ENCODE peak calls at places on chromosomes 6 and 20, in four cellular contexts. S is progenitor cell of endocrine pancreas, O is upper lobe of left lung, H is RWPE1. Z is an unnamed sample.

GRCh38 chr6:123085403-123085802 is 89.4 kb downstream of the CLVS2 start:
- DNase-seq in S (no peak), H (no peak), O (no peak), Z (no peak)

GRCh38 chr6:87617405-87617804 is 27.5 kb downstream of the ORC3 start:
- DNase-seq in S (no peak), H (no peak), O (no peak), Z (no peak)

GRCh38 chr20:61611401-61611800 is 359.3 kb downstream of the CDH4 start:
- DNase-seq in S (no peak), H (no peak), O (no peak), Z (no peak)

GRCh38 chr6:7238900-7239589 is 74.0 kb downstream of the SSR1 start:
- DNase-seq in S (peak), H (peak), O (no peak), Z (peak)

GRCh38 chr6:145368075-145368474 is 367.2 kb downstream of the EPM2A start:
- DNase-seq in O (no peak), H (no peak), S (no peak), Z (no peak)

GRCh38 chr20:4445780-4446179 is 275.9 kb upstream of the PRND start:
- DNase-seq in S (no peak), O (no peak), H (no peak), Z (no peak)

GRCh38 chr6:112986270-112986669 is 639.1 kb downstream of the RFPL4B start:
- DNase-seq in O (no peak), S (no peak), H (no peak), Z (no peak)

GRCh38 chr6:38720295-38720694 is 5.2 kb downstream of the DNAH8 start:
- DNase-seq in S (no peak), O (no peak), H (no peak), Z (no peak)

GRCh38 chr6:98975331-98975891 is 27.7 kb upstream of the FBXL4 start:
- DNase-seq in O (no peak), H (no peak), S (no peak), Z (no peak)

GRCh38 chr6:93423542-93423941 is 4.2 kb upstream of the EPHA7 start:
- DNase-seq in O (no peak), H (no peak), S (peak), Z (no peak)

GRCh38 chr6:72418495-72418894 is 203.4 kb upstream of the KCNQ5 start:
- DNase-seq in H (no peak), S (no peak), O (no peak), Z (no peak)

GRCh38 chr20:58389324-58389967 is 417 bp downstream of the VAPB start:
- DNase-seq in H (peak), O (peak), S (peak), Z (no peak)

GRCh38 chr6:145310116-145310515 is 425.2 kb downstream of the EPM2A start:
- DNase-seq in O (no peak), S (no peak), H (no peak), Z (no peak)

GRCh38 chr6:72250664-72251063 is 364.3 kb downstream of the RIMS1 start:
- DNase-seq in S (no peak), O (no peak), H (no peak), Z (no peak)

GRCh38 chr20:45345104-45345936 is 2.9 kb downstream of the SDC4 start:
- DNase-seq in H (peak), O (peak), S (no peak), Z (no peak)

GRCh38 chr20:60447703-60448102 is 489.5 kb downstream of the CDH26 start:
- DNase-seq in S (no peak), H (no peak), O (no peak), Z (no peak)

GRCh38 chr20:50798650-50799049 is 3.8 kb downstream of the BCAS4 start:
- DNase-seq in S (no peak), H (no peak), O (no peak), Z (no peak)

GRCh38 chr6:17276766-17277165 is 4.4 kb upstream of the RBM24 start:
- DNase-seq in H (no peak), O (no peak), S (no peak), Z (no peak)

GRCh38 chr20:48604426-48604825 is 223.4 kb downstream of the PREX1 start:
- DNase-seq in O (peak), S (no peak), H (no peak), Z (no peak)

GRCh38 chr6:44800171-44800671 is 412.7 kb downstream of the CDC5L start:
- DNase-seq in O (no peak), S (no peak), H (no peak), Z (no peak)

GRCh38 chr6:21005816-21006553 is 471.7 kb downstream of the CDKAL1 start:
- DNase-seq in O (no peak), S (no peak), H (peak), Z (no peak)

GRCh38 chr6:70901324-70901723 is 55.5 kb downstream of the B3GAT2 start:
- DNase-seq in S (no peak), H (no peak), O (no peak), Z (no peak)

GRCh38 chr6:45838996-45839395 is 176.7 kb downstream of the CLIC5 start:
- DNase-seq in S (no peak), H (no peak), O (no peak), Z (no peak)

GRCh38 chr6:140078552-140079126 is 704.2 kb upstream of the CITED2 start:
- DNase-seq in S (no peak), O (no peak), H (no peak), Z (no peak)

GRCh38 chr20:33648396-33649004 is 13.6 kb upstream of the C20orf144 start:
- DNase-seq in S (no peak), O (no peak), H (peak), Z (no peak)

GRCh38 chr6:6515691-6516607 is 72.6 kb upstream of the LY86 start:
- DNase-seq in O (no peak), S (no peak), H (no peak), Z (no peak)

GRCh38 chr6:141464490-141464889 is 668.2 kb upstream of the GJE1 start:
- DNase-seq in H (no peak), O (no peak), S (no peak), Z (no peak)

GRCh38 chr6:158198461-158198860 is 30.3 kb downstream of the GTF2H5 start:
- DNase-seq in H (no peak), S (no peak), O (no peak), Z (no peak)

GRCh38 chr20:38878798-38879197 is 47.4 kb upstream of the FAM83D start:
- DNase-seq in S (peak), O (no peak), H (peak), Z (no peak)

GRCh38 chr6:34680802-34681515 is 15.6 kb downstream of the ILRUN start:
- DNase-seq in O (no peak), S (no peak), H (peak), Z (no peak)

GRCh38 chr6:141659582-141659981 is 473.1 kb upstream of the GJE1 start:
- DNase-seq in H (no peak), S (no peak), O (no peak), Z (no peak)

GRCh38 chr6:121830759-121831158 is 395.3 kb downstream of the GJA1 start:
- DNase-seq in S (no peak), H (no peak), O (no peak), Z (no peak)

GRCh38 chr6:137341721-137342195 is 122.6 kb upstream of the IFNGR1 start:
- DNase-seq in H (peak), S (no peak), O (peak), Z (no peak)

GRCh38 chr6:1578293-1578745 is 31.4 kb upstream of the FOXC1 start:
- DNase-seq in O (no peak), S (no peak), H (no peak), Z (no peak)

GRCh38 chr6:37868447-37868825 is 48.9 kb downstream of the ZFAND3 start:
- DNase-seq in S (no peak), O (no peak), H (peak), Z (no peak)

GRCh38 chr6:7100072-7100750 is 7.5 kb upstream of the RREB1 start:
- DNase-seq in O (no peak), H (no peak), S (no peak), Z (no peak)

GRCh38 chr20:46243707-46244628 is 64.3 kb downstream of the CDH22 start:
- DNase-seq in H (peak), O (no peak), S (no peak), Z (no peak)

DNA sequence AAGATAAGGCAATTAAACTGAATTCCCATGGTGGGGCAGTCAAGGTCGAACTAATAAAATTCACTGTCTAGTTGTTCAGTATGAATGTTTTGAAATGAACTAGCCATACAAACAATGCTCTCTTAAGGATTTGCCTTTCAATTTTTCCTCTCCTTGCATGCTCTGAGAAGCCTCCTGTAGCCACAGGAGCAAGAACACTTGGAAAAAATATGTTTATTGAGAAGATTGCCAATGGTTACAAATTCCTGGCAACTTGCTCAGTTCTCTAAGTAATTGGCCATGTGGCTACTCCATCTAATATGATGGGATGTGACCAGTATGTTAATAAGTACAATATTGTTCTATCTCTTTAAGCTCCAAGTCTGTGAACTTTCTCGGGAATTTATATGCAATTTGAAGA is 49.4 kb downstream of the FUT9 start:
- DNase-seq in H (no peak), S (no peak), O (no peak), Z (no peak)
- TF ChIP-seq CTCF in H (no peak), S (no peak), O (no peak), Z (no peak)

GRCh38 chr6:90098025-90098474 is 198.6 kb downstream of the BACH2 start:
- DNase-seq in H (peak), O (no peak), S (no peak), Z (no peak)
- TF ChIP-seq CTCF in H (peak), O (no peak), S (peak), Z (no peak)

GRCh38 chr20:40777653-40778052 is 88.6 kb upstream of the MAFB start:
- DNase-seq in S (no peak), H (no peak), O (no peak), Z (no peak)
- TF ChIP-seq CTCF in S (no peak), H (no peak), O (no peak), Z (no peak)

GRCh38 chr20:19056909-19057308 is 155.5 kb upstream of the SLC24A3 start:
- DNase-seq in H (no peak), S (no peak), O (no peak), Z (no peak)
- TF ChIP-seq CTCF in H (no peak), S (peak), O (no peak), Z (no peak)

GRCh38 chr20:34874094-34874654 is 1.5 kb upstream of the GGT7 start:
- DNase-seq in O (no peak), H (peak), S (peak), Z (no peak)
- TF ChIP-seq CTCF in O (peak), H (peak), S (peak), Z (no peak)

DNA sequence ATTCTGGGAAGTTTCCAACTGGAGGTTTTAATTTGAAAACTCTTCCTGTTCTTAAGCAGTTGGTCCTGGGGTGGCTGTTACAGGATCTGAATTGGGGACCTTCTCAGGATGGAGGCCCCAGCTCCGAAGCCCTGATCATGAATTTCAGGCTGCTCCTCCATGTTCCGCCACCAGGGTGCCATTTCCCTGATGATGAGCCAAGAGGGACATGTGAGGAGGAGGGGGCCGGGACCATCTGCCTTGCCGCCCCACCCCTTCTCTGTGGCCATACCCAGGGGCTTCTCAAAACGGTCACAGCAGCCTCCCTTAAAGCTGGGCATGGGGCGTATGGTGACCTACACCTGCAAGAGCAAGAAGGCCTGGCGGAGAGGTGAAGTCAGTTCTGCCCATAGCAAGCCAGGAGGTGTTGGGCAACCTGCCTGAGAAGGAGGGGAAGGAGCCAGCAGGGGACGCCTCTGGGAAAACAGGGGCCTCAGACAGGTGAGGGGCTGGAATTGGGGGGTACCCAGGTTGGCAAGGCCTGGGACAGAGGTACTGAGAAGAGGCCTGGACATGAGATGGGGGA is 3.6 kb upstream of the BAK1 start:
- DNase-seq in O (no peak), S (no peak), H (no peak), Z (no peak)
- TF ChIP-seq CTCF in O (no peak), S (peak), H (peak), Z (no peak)

DNA sequence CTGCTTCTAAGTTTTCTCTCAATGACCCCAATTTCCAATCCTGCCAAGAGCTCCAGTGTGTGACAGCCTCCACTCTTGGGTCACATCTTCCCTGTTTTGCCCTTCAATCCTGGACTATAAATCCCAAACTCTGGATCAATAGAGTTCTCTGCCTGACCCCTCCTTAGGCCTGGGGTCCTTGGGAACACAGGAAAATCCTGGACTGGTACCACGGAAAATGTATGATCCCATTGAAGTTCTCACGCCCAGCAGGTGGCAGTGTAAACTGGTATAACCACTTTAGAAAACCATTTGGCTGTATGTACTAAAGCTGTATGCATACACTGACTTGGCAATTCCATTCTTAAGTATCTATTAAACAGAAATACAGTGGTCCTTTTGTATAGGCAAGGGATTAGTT is 98.0 kb downstream of the SNAP25 start:
- DNase-seq in O (no peak), S (no peak), H (no peak), Z (no peak)
- TF ChIP-seq CTCF in O (no peak), S (peak), H (no peak), Z (no peak)

GRCh38 chr20:53678315-53678989 is 84.8 kb upstream of the ZNF217 start:
- DNase-seq in O (no peak), S (no peak), H (no peak), Z (no peak)
- TF ChIP-seq CTCF in O (no peak), S (peak), H (no peak), Z (no peak)

DNA sequence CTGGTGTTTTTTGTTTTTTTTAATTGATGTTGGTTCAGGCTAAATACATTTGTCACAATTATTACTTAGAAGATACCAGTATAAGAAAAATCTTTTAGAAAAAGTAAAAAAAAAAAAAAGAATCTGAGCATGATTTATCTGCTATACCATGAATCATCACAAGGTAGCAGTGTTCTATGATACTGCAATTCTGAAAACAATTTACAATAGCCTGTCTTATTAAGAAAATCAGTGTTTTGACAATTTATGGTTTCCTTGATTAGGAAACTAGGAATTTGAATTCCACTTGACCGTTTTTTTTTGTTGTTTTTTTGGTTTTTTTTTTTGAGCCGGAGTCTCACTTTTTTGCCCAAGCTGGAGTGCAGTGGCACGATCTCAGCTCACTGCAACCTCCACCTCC is 9.3 kb upstream of the MAK start:
- DNase-seq in S (no peak), H (no peak), O (no peak), Z (no peak)
- TF ChIP-seq CTCF in S (peak), H (peak), O (no peak), Z (no peak)